ENCODE peak calls at places on chromosomes 16 and 17, in ten cellular contexts. B is CD4-positive, CD25-positive, alpha-beta regulatory T cell; P is erythroblast; N is stomach; R is amygdala; O is neural crest cell; Z is stimulated activated naive B cell treated with anti-CD40 and anti-IgM and Interleukin-4, amounts not matched to agents 10 μg/mL and 1 μg/mL and 100 μg/mL, for 72 hours; A is Calu3; V is esophagus muscularis mucosa; I is stimulated activated CD4-positive, alpha-beta T cell treated with anti-CD3 and anti-CD28 coated beads, Interleukin-12 subunit alpha, Interleukin-12 subunit beta, amount 100 ng/mL, for 24 hours. C is an unnamed sample.

GRCh38 chr17:48513097-48513496 is 17.7 kb downstream of the HOXB1 start:
- DNase-seq in V (no peak), I (no peak), B (peak; percentile 69), R (no peak), O (no peak), A (no peak), N (no peak), Z (no peak), P (no peak), C (peak; percentile 91)

GRCh38 chr16:10961231-10961630 is 16.9 kb downstream of the CLEC16A start:
- DNase-seq in A (no peak), N (no peak), O (no peak), B (no peak), P (peak; percentile 27), V (no peak), I (no peak), Z (no peak), R (no peak), C (no peak)

GRCh38 chr17:80220709-80221215 is 535 bp downstream of the SLC26A11 start:
- DNase-seq in P (no peak), N (no peak), V (no peak), I (no peak), A (no peak), Z (no peak), B (peak; percentile 12), R (no peak), O (no peak), C (no peak)

GRCh38 chr16:59878999-59879398 is 1144.9 kb upstream of the GOT2 start:
- DNase-seq in N (no peak), P (no peak), V (no peak), R (no peak), O (no peak), B (no peak), I (no peak), A (peak; percentile 2), Z (no peak), C (no peak)

GRCh38 chr17:35900693-35901487 is 20.7 kb upstream of the CCL5 start:
- DNase-seq in O (no peak), A (no peak), B (no peak), Z (no peak), N (no peak), V (no peak), R (no peak), P (no peak), I (no peak), C (no peak)

GRCh38 chr17:12928736-12929135 is 89.1 kb downstream of the ELAC2 start:
- DNase-seq in Z (no peak), B (no peak), I (no peak), P (no peak), O (no peak), V (peak; percentile 87), A (no peak), N (no peak), R (no peak), C (no peak)

GRCh38 chr16:66746682-66747081 is 4.7 kb downstream of the DYNC1LI2 start:
- DNase-seq in I (no peak), R (no peak), B (peak; percentile 18), O (no peak), A (no peak), Z (peak; percentile 14), N (no peak), V (no peak), P (no peak), C (peak; percentile 91)

GRCh38 chr16:88346680-88347505 is 35.9 kb upstream of the ZNF469 start:
- DNase-seq in P (no peak), A (no peak), R (no peak), O (no peak), V (no peak), N (no peak), Z (no peak), I (no peak), B (no peak), C (no peak)

GRCh38 chr17:79702071-79702470 is 28.7 kb upstream of the ENPP7 start:
- DNase-seq in B (no peak), Z (no peak), V (no peak), N (no peak), A (no peak), I (no peak), O (no peak), P (no peak), R (no peak), C (no peak)

GRCh38 chr17:10126554-10127493 is 71.6 kb downstream of the GAS7 start:
- DNase-seq in B (no peak), A (no peak), R (no peak), O (no peak), V (no peak), I (no peak), P (no peak), N (no peak), Z (no peak), C (no peak)

GRCh38 chr17:50841949-50842354 is 6.6 kb downstream of the WFIKKN2 start:
- DNase-seq in I (no peak), N (peak; percentile 75), B (peak; percentile 54), V (no peak), A (peak; percentile 91), P (peak; percentile 75), O (peak; percentile 79), R (peak; percentile 48), Z (no peak), C (peak; percentile 76)